ENCODE peak calls at places on chromosomes 3 and 15, in five cellular contexts. X, P, T, E and I are unnamed samples.

GRCh38 chr3:13709706-13710105 is 160.8 kb downstream of the FBLN2 start:
- DNase-seq in E (no peak), P (no peak), T (no peak), X (no peak), I (no peak)

GRCh38 chr3:53823956-53824320 is 22.3 kb downstream of the CHDH start:
- DNase-seq in X (no peak), P (no peak), E (no peak), T (no peak), I (no peak)

GRCh38 chr3:65685621-65686020 is 353.1 kb downstream of the MAGI1 start:
- DNase-seq in P (no peak), E (no peak), T (no peak), X (no peak), I (no peak)

GRCh38 chr3:170488802-170489201 is 70.1 kb downstream of the CLDN11 start:
- DNase-seq in T (no peak), P (no peak), X (no peak), E (no peak), I (no peak)

GRCh38 chr15:67967871-67968423 is 86.2 kb upstream of the PIAS1 start:
- DNase-seq in T (peak; percentile 76), P (peak; percentile 52), X (peak; percentile 84), E (no peak), I (peak; percentile 87)

GRCh38 chr15:101024709-101025108 is 105.6 kb downstream of the LRRK1 start:
- DNase-seq in P (no peak), E (no peak), X (peak; percentile 14), T (peak; percentile 5), I (peak; percentile 33)

GRCh38 chr3:17752441-17752840 is 10.0 kb upstream of the TBC1D5 start:
- DNase-seq in X (no peak), P (no peak), E (no peak), T (no peak), I (no peak)

GRCh38 chr3:153232737-153233330 is 70.8 kb downstream of the RAP2B start:
- DNase-seq in E (no peak), P (no peak), T (no peak), X (no peak), I (no peak)

GRCh38 chr3:18393906-18394305 is 31.2 kb downstream of the SATB1 start:
- DNase-seq in P (no peak), E (no peak), T (no peak), X (no peak), I (no peak)

GRCh38 chr15:26662226-26662750 is 110.6 kb downstream of the GABRB3 start:
- DNase-seq in X (no peak), P (no peak), T (no peak), E (no peak), I (no peak)

GRCh38 chr3:178318440-178318839 is 217.8 kb upstream of the KCNMB2 start:
- DNase-seq in T (no peak), X (no peak), P (no peak), E (no peak), I (no peak)

GRCh38 chr15:39667382-39668127 is 86.7 kb downstream of the THBS1 start:
- DNase-seq in E (no peak), P (no peak), T (no peak), X (no peak), I (no peak)

GRCh38 chr15:39663684-39664083 is 82.8 kb downstream of the THBS1 start:
- DNase-seq in X (no peak), E (no peak), T (no peak), P (no peak), I (no peak)

GRCh38 chr15:39668457-39668856 is 87.6 kb downstream of the THBS1 start:
- DNase-seq in P (no peak), X (no peak), T (no peak), E (no peak), I (no peak)

GRCh38 chr15:39666671-39667070 is 85.8 kb downstream of the THBS1 start:
- DNase-seq in P (no peak), X (no peak), E (no peak), T (no peak), I (no peak)

DNA sequence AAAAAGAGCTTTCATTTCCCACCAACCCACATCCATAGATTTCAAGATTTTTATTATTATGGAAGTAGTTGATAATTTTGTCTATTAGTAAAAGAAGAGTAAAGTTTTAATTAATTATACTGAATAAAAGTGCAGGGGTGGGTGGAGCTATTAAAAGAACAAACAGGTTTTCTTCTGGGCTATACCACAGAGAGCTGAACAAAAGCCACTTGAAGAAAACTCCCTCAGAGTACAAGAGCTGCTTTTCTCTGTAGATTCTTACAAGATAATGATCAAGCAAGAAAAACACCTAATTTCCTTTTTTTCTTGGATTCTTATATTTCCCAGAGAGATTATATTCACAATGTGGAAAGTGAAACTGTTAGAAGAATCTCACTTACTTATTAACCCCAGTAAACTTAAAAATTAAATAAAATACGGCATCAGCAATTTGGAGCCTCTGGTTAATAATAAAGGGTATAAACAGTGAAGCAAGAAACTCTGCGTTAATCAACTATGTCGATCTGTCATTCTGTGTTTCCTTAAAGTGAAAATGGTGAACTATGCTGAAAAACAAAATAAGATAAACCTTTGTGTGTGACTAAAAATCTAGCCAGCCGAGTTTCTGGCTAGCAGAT is 84.9 kb downstream of the THBS1 start:
- DNase-seq in E (no peak), P (no peak), T (no peak), X (no peak), I (no peak)
- H3K27ac ChIP-seq in E (no peak overlapping the region), P (no peak overlapping the region), T (no peak overlapping the region), X (no peak overlapping the region), I (no peak overlapping the region)

GRCh38 chr3:194069421-194070219 is 66.3 kb upstream of the HES1 start:
- DNase-seq in X (no peak), P (no peak), T (no peak), E (no peak), I (no peak)

GRCh38 chr3:194070220-194070633 is 65.7 kb upstream of the HES1 start:
- DNase-seq in E (no peak), X (no peak), P (no peak), T (no peak), I (no peak)

GRCh38 chr3:194072691-194073279 is 63.2 kb upstream of the HES1 start:
- DNase-seq in T (no peak), P (no peak), E (no peak), X (no peak), I (no peak)

GRCh38 chr3:194072097-194072428 is 63.9 kb upstream of the HES1 start:
- DNase-seq in X (no peak), T (no peak), E (no peak), P (no peak), I (no peak)

DNA sequence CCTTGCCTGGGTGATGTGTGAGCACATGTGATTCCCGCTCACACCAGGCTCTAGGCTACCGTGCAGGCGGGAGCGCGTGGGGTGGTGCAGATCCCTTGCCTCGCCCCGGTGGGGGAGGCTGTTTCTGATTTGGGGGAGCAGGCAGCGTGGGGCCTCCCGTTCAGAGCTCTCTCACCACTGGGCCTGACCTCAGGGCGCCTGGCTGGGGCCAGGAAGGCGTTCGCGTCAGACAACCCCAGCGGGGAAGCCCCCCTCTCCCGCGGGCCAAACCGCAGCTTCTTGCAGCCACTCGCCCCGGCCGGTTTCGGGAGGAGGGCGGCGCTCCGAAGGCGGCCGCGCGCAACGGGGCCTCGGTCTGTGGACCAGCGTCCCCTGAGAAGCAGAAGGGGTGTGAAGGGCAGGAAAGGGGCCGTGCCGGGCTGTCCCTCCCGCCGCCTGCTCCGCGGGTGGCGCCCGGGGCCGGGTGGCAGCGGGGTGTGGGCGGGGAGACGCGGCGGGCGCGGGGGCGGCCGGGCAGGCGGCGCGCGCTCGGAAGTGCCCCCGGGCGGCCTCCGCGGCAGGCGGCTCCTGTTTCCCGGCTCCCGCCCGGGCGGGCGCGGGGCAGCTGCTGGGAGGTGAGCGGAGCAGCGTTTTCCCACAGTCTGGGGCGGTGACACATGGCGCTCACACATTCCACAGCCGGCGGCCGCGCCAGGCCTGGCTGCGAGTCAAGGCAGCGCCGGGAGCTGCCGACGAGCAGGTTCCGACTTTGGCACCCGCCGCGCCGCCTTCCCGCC is 65.1 kb upstream of the HES1 start:
- DNase-seq in E (peak; percentile 65), T (peak; percentile 78), P (peak; percentile 66), X (peak; percentile 93), I (peak; percentile 86)
- H3K4me3 ChIP-seq in E (peak overlapping the region; percentile 35), T (peak overlapping the region; percentile 50), P (peak overlapping the region; percentile 74), X (peak overlapping the region; percentile 59), I (peak overlapping the region; percentile 30)

GRCh38 chr3:33089515-33089914 is 7.4 kb downstream of the GLB1 start:
- DNase-seq in X (no peak), E (peak; percentile 48), P (no peak), T (no peak), I (no peak)

GRCh38 chr3:33093847-33094246 is 3.1 kb downstream of the GLB1 start:
- DNase-seq in X (no peak), E (no peak), P (no peak), T (no peak), I (no peak)

GRCh38 chr3:33096103-33096868 is 660 bp downstream of the GLB1 start:
- DNase-seq in P (no peak), T (peak; percentile 67), E (peak; percentile 64), X (peak; percentile 64), I (peak; percentile 93)

GRCh38 chr3:33091746-33092145 is 5.2 kb downstream of the GLB1 start:
- DNase-seq in E (peak; percentile 50), P (no peak), X (no peak), T (no peak), I (no peak)

DNA sequence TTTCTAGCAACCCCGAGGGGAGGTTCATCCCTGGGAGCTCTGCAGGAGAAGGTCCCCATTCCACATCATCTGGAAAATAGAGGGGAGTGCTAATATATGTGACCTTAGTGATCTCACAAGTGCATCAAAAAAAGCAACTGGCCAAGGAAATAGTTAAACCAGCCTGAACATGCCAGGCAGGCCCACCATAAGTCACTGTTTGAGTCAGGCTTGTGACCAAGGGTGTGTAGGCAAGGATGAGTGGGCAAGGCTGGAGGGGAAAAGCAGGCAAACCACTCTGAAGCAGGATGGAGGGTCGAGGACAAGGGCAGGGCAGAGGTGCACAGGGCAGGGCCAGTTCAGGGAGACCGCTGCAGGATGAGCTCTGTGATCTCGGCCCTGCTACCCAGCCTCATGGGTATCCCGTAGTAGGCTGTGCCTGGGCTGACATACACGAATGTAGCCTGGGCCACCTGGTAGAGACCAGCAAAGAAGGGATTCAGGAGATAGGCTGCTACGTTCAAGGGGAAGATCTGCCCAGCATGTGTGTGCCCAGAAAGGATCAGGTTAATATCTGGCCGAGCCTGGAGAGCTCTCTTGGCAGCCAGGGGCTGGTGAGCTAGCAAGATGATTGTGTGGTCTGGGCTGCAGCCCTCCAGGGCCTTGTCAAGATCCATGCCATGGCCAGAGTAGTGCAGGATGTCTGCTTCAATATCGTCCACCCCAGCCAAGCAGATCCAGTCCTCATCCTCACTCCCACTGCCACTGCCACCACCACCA is 4.3 kb downstream of the GLB1 start:
- DNase-seq in X (peak; percentile 39), T (no peak), E (no peak), P (no peak), I (no peak)
- H3K36me3 ChIP-seq in X (no peaks in the 10 kb centered on the region), T (no peaks in the 10 kb centered on the region), E (peaks cover 17% of the 10 kb centered on the region), P (peaks cover 18% of the 10 kb centered on the region), I (no peaks in the 10 kb centered on the region)

GRCh38 chr3:129996073-129996472 is 21.6 kb downstream of the TRH start:
- DNase-seq in X (no peak), P (no peak), T (no peak), E (no peak), I (no peak)
- H3K27ac ChIP-seq in X (no peak overlapping the region), P (no peak overlapping the region), T (no peak overlapping the region), E (no peak overlapping the region), I (no peak overlapping the region)

GRCh38 chr3:138963161-138963560 is 16.1 kb downstream of the FOXL2NB start:
- DNase-seq in P (no peak), E (no peak), X (no peak), T (no peak), I (no peak)
- H3K4me3 ChIP-seq in P (no peak overlapping the region), E (no peak overlapping the region), X (no peak overlapping the region), T (no peak overlapping the region), I (no peak overlapping the region)